ENCODE peak calls at places on chromosomes 11 and 22, in seven cellular contexts. K is foreskin fibroblast; Z is PC-9; E is cardiac muscle cell; V is CD8-positive, alpha-beta memory T cell; X is AG10803; N is NB4. T is an unnamed sample.

GRCh38 chr22:50114221-50114981 is 24.6 kb downstream of the MOV10L1 start:
- DNase-seq in K (peak; percentile 51), X (peak; percentile 80), N (no peak), E (peak; percentile 88), Z (no peak), V (no peak), T (no peak)

GRCh38 chr11:108929241-108929640 is 264.4 kb downstream of the DDX10 start:
- DNase-seq in Z (no peak), K (peak; percentile 88), X (peak; percentile 97), E (peak; percentile 91), N (no peak), V (no peak), T (no peak)

GRCh38 chr11:38948392-38948791 is 2350.4 kb upstream of the RAG2 start:
- DNase-seq in K (no peak), Z (no peak), X (no peak), V (no peak), E (no peak), N (no peak), T (no peak)

GRCh38 chr22:44876921-44877320 is 124.5 kb downstream of the ARHGAP8 start:
- DNase-seq in X (no peak), N (no peak), Z (no peak), E (no peak), K (no peak), V (no peak), T (no peak)

GRCh38 chr11:112345166-112345565 is 84.5 kb upstream of the PLET1 start:
- DNase-seq in X (no peak), K (no peak), Z (no peak), E (no peak), V (no peak), N (no peak), T (no peak)

GRCh38 chr11:44564653-44565007 is 833 bp upstream of the CD82 start:
- DNase-seq in X (peak; percentile 91), E (peak; percentile 90), N (peak; percentile 72), V (no peak), Z (peak; percentile 76), K (peak; percentile 86), T (peak; percentile 29)

GRCh38 chr22:44019846-44020245 is 4.3 kb upstream of the PARVB start:
- DNase-seq in K (no peak), Z (no peak), N (no peak), X (peak; percentile 40), V (no peak), E (no peak), T (no peak)

GRCh38 chr11:57475191-57475590 is 14.9 kb downstream of the RTN4RL2 start:
- DNase-seq in E (no peak), Z (no peak), X (no peak), N (no peak), K (no peak), V (no peak), T (no peak)

GRCh38 chr11:66336234-66337102 is at the start of gene RIN1:
- DNase-seq in V (peak; percentile 24), Z (peak; percentile 90), K (peak; percentile 99), X (peak; percentile 94), E (peak; percentile 96), N (peak; percentile 99), T (no peak)

GRCh38 chr11:101442936-101443521 is 140.8 kb downstream of the TRPC6 start:
- DNase-seq in K (no peak), Z (no peak), N (no peak), V (no peak), E (no peak), X (peak; percentile 69), T (no peak)

GRCh38 chr11:3153291-3153861 is 11.7 kb downstream of the OSBPL5 start:
- DNase-seq in X (peak; percentile 85), V (no peak), K (peak; percentile 67), E (peak; percentile 90), Z (no peak), N (peak; percentile 92), T (no peak)

GRCh38 chr22:50247748-50248147 is 2.9 kb upstream of the TUBGCP6 start:
- DNase-seq in K (no peak), E (peak; percentile 81), N (no peak), Z (no peak), V (peak; percentile 66), X (peak; percentile 50), T (no peak)

GRCh38 chr11:68750197-68750987 is 928 bp downstream of the TESMIN start:
- DNase-seq in K (no peak), X (no peak), N (no peak), E (no peak), Z (no peak), V (peak; percentile 2), T (no peak)

GRCh38 chr22:38614331-38615122 is 41.7 kb downstream of the FAM227A start:
- DNase-seq in K (peak; percentile 9), X (no peak), V (no peak), N (no peak), E (no peak), Z (no peak), T (no peak)

GRCh38 chr22:38740116-38740723 is 15.6 kb downstream of the SUN2 start:
- DNase-seq in Z (no peak), E (no peak), K (no peak), X (no peak), N (no peak), V (no peak), T (no peak)

GRCh38 chr11:85682330-85683305 is 3.4 kb downstream of the CCDC89 start:
- DNase-seq in Z (no peak), E (peak; percentile 76), X (peak; percentile 61), K (peak; percentile 24), V (peak; percentile 53), N (no peak), T (no peak)

GRCh38 chr11:61120865-61121831 is 18.9 kb downstream of the CD5 start:
- DNase-seq in V (no peak), E (peak; percentile 52), N (no peak), X (peak; percentile 15), Z (peak; percentile 37), K (no peak), T (no peak)

GRCh38 chr11:103920933-103921332 is 115.5 kb upstream of the DDI1 start:
- DNase-seq in Z (no peak), E (peak; percentile 26), K (no peak), N (no peak), V (no peak), X (no peak), T (no peak)

GRCh38 chr22:27972732-27973698 is 54.0 kb upstream of the PITPNB start:
- DNase-seq in E (peak; percentile 31), N (no peak), Z (no peak), X (no peak), K (no peak), V (no peak), T (no peak)

GRCh38 chr11:84541711-84542340 is 1085.3 kb downstream of the DLG2 start:
- DNase-seq in K (no peak), E (peak; percentile 24), X (peak; percentile 41), N (no peak), V (no peak), Z (no peak), T (no peak)

GRCh38 chr11:12979928-12980689 is 29.0 kb upstream of the RASSF10 start:
- DNase-seq in N (peak; percentile 29), K (no peak), Z (no peak), V (no peak), E (no peak), X (no peak), T (no peak)

GRCh38 chr11:105862736-105863367 is 159.2 kb downstream of the MSANTD4 start:
- DNase-seq in E (peak; percentile 70), Z (no peak), X (peak; percentile 55), V (no peak), K (peak; percentile 41), N (peak; percentile 60), T (no peak)

GRCh38 chr11:57111646-57112045 is 70.1 kb upstream of the LRRC55 start:
- DNase-seq in N (no peak), X (no peak), K (no peak), E (peak; percentile 8), V (no peak), Z (no peak), T (no peak)

GRCh38 chr11:65858354-65859133 is 564 bp upstream of the CFL1 start:
- DNase-seq in Z (no peak), E (no peak), V (no peak), X (no peak), N (no peak), K (no peak), T (no peak)

GRCh38 chr22:32533265-32534068 is 58.9 kb downstream of the FBXO7 start:
- DNase-seq in E (peak; percentile 25), X (peak; percentile 60), K (peak; percentile 32), V (no peak), N (no peak), Z (no peak), T (no peak)

GRCh38 chr11:11155962-11156815 is 196.9 kb downstream of the CSNK2A3 start:
- DNase-seq in Z (no peak), E (peak; percentile 3), V (peak; percentile 10), N (peak; percentile 43), X (no peak), K (no peak), T (no peak)
- H3K4me3 ChIP-seq in Z (no peak overlapping the region), E (no peak overlapping the region), V (peak overlapping the region; percentile 71), N (no peak overlapping the region), X (no peak overlapping the region), K (no peak overlapping the region), T (no peak overlapping the region)

GRCh38 chr22:48053973-48054372 is 1291.5 kb downstream of the TBC1D22A start:
- DNase-seq in E (no peak), X (no peak), Z (no peak), V (no peak), N (no peak), K (no peak), T (no peak)
- H3K4me3 ChIP-seq in E (no peak overlapping the region), X (no peak overlapping the region), Z (no peak overlapping the region), V (no peak overlapping the region), N (no peak overlapping the region), K (no peak overlapping the region), T (no peak overlapping the region)

GRCh38 chr22:47565607-47566006 is 803.2 kb downstream of the TBC1D22A start:
- DNase-seq in E (no peak), K (no peak), N (no peak), V (no peak), X (no peak), Z (no peak), T (no peak)

GRCh38 chr22:47561766-47562165 is 799.3 kb downstream of the TBC1D22A start:
- DNase-seq in V (no peak), K (no peak), E (no peak), Z (no peak), N (no peak), X (no peak), T (no peak)

GRCh38 chr22:47564651-47565050 is 802.2 kb downstream of the TBC1D22A start:
- DNase-seq in V (no peak), N (no peak), E (no peak), Z (no peak), X (no peak), K (no peak), T (no peak)

GRCh38 chr22:47563406-47564157 is 801.1 kb downstream of the TBC1D22A start:
- DNase-seq in N (no peak), V (no peak), X (no peak), Z (no peak), K (no peak), E (no peak), T (no peak)

DNA sequence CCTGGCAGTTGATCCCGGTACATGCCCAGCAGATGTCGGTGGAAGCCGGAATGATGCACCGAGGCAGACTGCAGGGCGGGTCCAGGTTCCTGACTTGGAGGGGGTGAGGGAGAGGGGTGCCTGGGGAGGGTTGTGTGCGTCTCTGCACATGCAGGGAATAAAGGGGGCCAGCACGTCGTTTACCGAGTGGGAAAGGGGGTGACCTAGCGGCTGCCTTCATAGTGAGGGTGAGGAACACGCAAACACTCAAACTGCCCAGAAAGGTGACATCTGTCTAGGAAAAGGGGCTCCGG is 801.7 kb downstream of the TBC1D22A start:
- DNase-seq in N (no peak), E (no peak), X (no peak), K (no peak), Z (no peak), V (no peak), T (no peak)
- H3K4me3 ChIP-seq in N (no peak overlapping the region), E (no peak overlapping the region), X (no peak overlapping the region), K (no peak overlapping the region), Z (no peak overlapping the region), V (no peak overlapping the region), T (no peak overlapping the region)

GRCh38 chr11:119742263-119742861 is 13.4 kb upstream of the NECTIN1 start:
- DNase-seq in E (peak; percentile 45), K (no peak), X (no peak), Z (no peak), V (peak; percentile 10), N (peak; percentile 47), T (no peak)
- H3K4me3 ChIP-seq in E (peak overlapping the region; percentile 24), K (peak overlapping the region; percentile 24), X (no peak overlapping the region), Z (no peak overlapping the region), V (no peak overlapping the region), N (no peak overlapping the region), T (peak overlapping the region; percentile 33)

T was measured in esophagus squamous epithelium.